ENCODE peak calls at places on chromosomes 4 and X, in nine cellular contexts. K, S, B, D, H, E, L, Y and M are unnamed samples.

GRCh38 chrX:37349131-37350033 is at the start of gene PRRG1:
- DNase-seq in K (peak), S (peak), B (peak), D (no peak), H (peak), E (peak), L (peak), Y (peak), M (no peak)

GRCh38 chr4:176433983-176434382 is 114.2 kb downstream of the SPCS3 start:
- DNase-seq in K (no peak), S (no peak), B (no peak), D (no peak), H (no peak), E (no peak), L (no peak), Y (no peak), M (no peak)

GRCh38 chrX:112863850-112864249 is 23.2 kb upstream of the AMOT start:
- DNase-seq in K (no peak), S (no peak), B (no peak), D (no peak), H (no peak), E (no peak), L (no peak), Y (no peak), M (no peak)

GRCh38 chrX:118355225-118355920 is 9.5 kb downstream of the WDR44 start:
- DNase-seq in K (no peak), S (no peak), B (no peak), D (no peak), H (no peak), E (peak), L (no peak), Y (no peak), M (no peak)

GRCh38 chrX:153646620-153647373 is at the start of gene DUSP9:
- DNase-seq in K (peak), S (no peak), B (peak), D (no peak), H (peak), E (peak), L (no peak), Y (no peak), M (no peak)

GRCh38 chr4:120009731-120010130 is 56.9 kb downstream of the MAD2L1 start:
- DNase-seq in K (no peak), S (peak), B (no peak), D (peak), H (no peak), E (peak), L (no peak), Y (no peak), M (no peak)

GRCh38 chr4:169612869-169613859 is 781 bp upstream of the NEK1 start:
- DNase-seq in K (peak), S (peak), B (peak), D (no peak), H (peak), E (peak), L (peak), Y (peak), M (peak)

GRCh38 chrX:109270580-109271484 is 211.1 kb downstream of the GUCY2F start:
- DNase-seq in K (no peak), S (no peak), B (no peak), D (no peak), H (no peak), E (peak), L (no peak), Y (no peak), M (no peak)

GRCh38 chr4:83873996-83874395 is 338.1 kb downstream of the GPAT3 start:
- DNase-seq in K (no peak), S (no peak), B (no peak), D (no peak), H (no peak), E (no peak), L (no peak), Y (no peak), M (no peak)
- TF ChIP-seq CTCF in K (no peak), S (no peak), B (no peak), D (no peak), H (no peak), E (no peak), L (no peak), Y (no peak), M (no peak)

DNA sequence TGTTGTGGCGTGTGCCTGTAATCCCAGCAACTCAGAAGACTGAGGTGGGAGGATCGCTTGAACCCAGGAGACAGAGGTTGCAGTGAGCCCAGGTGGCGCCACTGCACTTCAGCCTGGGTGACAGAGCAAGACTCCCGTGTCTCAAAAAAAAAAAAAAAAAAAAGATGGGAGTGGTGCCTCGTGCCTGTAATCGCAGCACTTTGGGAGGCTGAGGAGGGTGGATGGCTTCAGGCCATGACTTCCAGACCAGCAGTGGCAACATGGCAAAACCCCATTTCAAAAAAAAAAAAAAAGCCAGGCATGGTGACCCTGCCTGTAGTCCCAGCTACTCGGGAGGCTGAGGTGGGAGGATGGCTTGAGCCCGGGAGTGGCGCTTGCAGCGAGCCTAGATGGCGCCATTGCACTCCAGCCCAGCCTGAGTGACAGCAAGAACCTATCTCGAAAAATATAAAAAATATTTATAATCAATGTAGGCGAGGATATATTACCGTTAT is 27.0 kb downstream of the EIF2S3 start:
- DNase-seq in K (peak), S (peak), B (no peak), D (no peak), H (peak), E (peak), L (peak), Y (no peak), M (peak)
- TF ChIP-seq CTCF in K (peak), S (peak), B (peak), D (peak), H (peak), E (peak), L (peak), Y (peak), M (no peak)

GRCh38 chrX:134602410-134602809 is 55.9 kb downstream of the PLAC1 start:
- DNase-seq in K (no peak), S (no peak), B (no peak), D (no peak), H (no peak), E (no peak), L (no peak), Y (no peak), M (no peak)

GRCh38 chrX:134600714-134601113 is 57.6 kb downstream of the PLAC1 start:
- DNase-seq in K (no peak), S (peak), B (no peak), D (no peak), H (no peak), E (peak), L (no peak), Y (no peak), M (no peak)

GRCh38 chrX:134604701-134605271 is 53.5 kb downstream of the PLAC1 start:
- DNase-seq in K (no peak), S (no peak), B (no peak), D (no peak), H (peak), E (peak), L (no peak), Y (no peak), M (no peak)

GRCh38 chrX:134601240-134601639 is 57.0 kb downstream of the PLAC1 start:
- DNase-seq in K (no peak), S (peak), B (no peak), D (no peak), H (no peak), E (no peak), L (no peak), Y (no peak), M (no peak)

GRCh38 chrX:134603806-134604700 is 54.2 kb downstream of the PLAC1 start:
- DNase-seq in K (peak), S (peak), B (no peak), D (peak), H (no peak), E (peak), L (peak), Y (no peak), M (no peak)
- TF ChIP-seq CTCF in K (no peak), S (peak), B (no peak), D (peak), H (peak), E (peak), L (no peak), Y (no peak), M (no peak)

GRCh38 chr4:188002751-188003150 is 7.2 kb downstream of the ZFP42 start:
- DNase-seq in K (no peak), S (no peak), B (no peak), D (no peak), H (no peak), E (no peak), L (no peak), Y (no peak), M (no peak)
- TF ChIP-seq CTCF in K (no peak), S (no peak), B (no peak), D (no peak), H (no peak), E (no peak), L (no peak), Y (no peak), M (no peak)

DNA sequence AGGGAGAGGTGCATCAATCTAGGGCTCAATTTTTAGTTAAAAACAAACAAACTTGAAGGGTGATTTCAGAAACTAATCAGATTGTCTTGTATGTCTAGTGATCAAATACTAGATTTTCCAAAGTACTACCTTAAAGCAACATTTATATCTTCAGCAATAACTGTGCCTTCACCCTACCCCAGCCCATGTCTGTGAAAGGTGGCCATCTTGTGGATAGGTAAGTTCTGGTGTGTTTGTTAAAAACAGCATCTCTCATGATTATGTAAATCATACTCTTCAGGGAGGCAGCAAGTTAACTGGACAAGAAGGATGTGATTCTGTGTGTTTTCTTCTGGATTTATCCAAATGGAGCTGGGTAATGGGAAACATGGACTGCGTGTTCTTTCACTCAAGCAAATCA is 81.4 kb upstream of the ACSL1 start:
- DNase-seq in K (no peak), S (no peak), B (no peak), D (no peak), H (no peak), E (no peak), L (no peak), Y (no peak), M (no peak)
- TF ChIP-seq CTCF in K (no peak), S (no peak), B (no peak), D (no peak), H (peak), E (no peak), L (no peak), Y (no peak), M (no peak)

DNA sequence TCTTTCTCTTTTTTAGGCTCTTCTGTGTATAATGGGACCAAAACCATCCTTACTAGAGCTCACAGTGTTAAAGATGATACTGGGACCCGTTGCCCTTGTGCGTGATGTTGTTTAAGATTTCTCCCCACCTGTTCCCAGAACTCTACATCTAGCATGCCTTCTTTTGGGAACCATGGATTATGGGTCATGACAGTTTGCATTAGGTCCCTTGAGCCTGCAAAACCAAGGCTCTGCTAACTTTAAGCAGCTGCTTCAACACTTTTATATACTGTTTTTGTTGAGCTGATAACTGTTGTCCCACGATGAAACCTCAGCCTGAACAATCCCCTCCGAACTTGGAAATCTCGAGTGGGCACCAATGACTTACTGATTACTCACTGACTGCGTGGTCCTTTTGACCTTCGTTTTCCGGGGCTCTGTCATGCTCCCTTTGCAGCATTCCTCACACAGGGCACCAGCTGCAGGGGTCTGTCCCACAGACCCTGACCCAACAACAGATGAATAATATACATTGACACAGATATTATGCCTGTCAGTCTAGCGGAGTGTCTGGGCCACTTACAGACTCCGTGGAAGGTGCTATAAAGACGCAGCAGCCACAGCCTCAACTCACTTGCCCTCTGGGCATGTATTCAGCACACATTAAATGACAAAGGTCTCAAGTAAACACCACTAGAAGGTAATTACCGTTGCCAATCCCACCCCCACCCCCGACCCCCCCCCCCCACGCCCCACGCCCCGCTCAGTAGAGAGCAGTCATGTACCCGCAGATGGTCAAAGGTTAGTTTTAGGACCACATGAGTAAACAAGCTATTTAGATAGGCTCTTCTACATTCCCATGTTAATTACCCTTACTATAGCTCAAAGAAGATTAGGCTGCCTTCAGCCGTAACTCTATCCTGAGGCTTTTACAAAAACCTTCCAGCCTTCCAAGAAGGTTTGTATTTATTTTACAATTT is 162.0 kb upstream of the WDFY3 start:
- DNase-seq in K (no peak), S (no peak), B (no peak), D (no peak), H (no peak), E (no peak), L (no peak), Y (no peak), M (no peak)
- TF ChIP-seq CTCF in K (no peak), S (no peak), B (no peak), D (no peak), H (no peak), E (no peak), L (no peak), Y (no peak), M (no peak)

DNA sequence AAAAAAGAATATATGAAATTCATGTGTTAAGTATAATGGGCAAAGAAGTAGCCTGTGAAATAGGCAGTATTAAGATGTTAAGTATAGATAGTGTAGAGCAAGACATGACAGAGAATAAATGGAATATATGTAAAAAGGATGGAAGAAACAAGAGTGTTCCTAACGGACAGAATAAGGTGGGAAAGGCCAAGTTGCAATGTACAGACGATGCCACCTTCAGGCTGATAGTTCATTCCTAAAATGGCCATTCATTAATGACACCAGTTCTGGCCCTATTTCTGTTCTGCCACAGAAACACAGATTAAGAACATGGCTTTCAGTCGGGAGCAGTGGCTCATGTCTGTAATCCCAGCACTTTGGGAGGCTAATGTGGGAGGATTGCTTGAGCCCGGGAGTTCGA is 4.4 kb upstream of the FAM184B start:
- DNase-seq in K (no peak), S (no peak), B (no peak), D (no peak), H (no peak), E (no peak), L (no peak), Y (no peak), M (no peak)
- TF ChIP-seq CTCF in K (no peak), S (no peak), B (no peak), D (no peak), H (no peak), E (no peak), L (no peak), Y (no peak), M (no peak)

GRCh38 chrX:29044802-29045201 is 457.6 kb downstream of the IL1RAPL1 start:
- DNase-seq in K (no peak), S (no peak), B (no peak), D (no peak), H (no peak), E (no peak), L (no peak), Y (no peak), M (no peak)
- TF ChIP-seq CTCF in K (peak), S (no peak), B (peak), D (no peak), H (peak), E (no peak), L (no peak), Y (peak), M (no peak)